ENCODE peak calls at places on chromosome 18, in nine cellular contexts. K, M, W, G, R, J, P, I and D are unnamed samples.

GRCh38 chr18:35582310-35582682 is 756 bp downstream of the GALNT1 start:
- DNase-seq in K (no peak), M (peak), W (no peak), G (no peak), R (no peak), J (no peak), P (no peak), I (no peak), D (no peak)

GRCh38 chr18:31225668-31226067 is 63.0 kb upstream of the DSC1 start:
- DNase-seq in K (no peak), M (no peak), W (no peak), G (no peak), R (no peak), J (no peak), P (no peak), I (no peak), D (no peak)

GRCh38 chr18:66795011-66795410 is 191.1 kb upstream of the CDH19 start:
- DNase-seq in K (no peak), M (no peak), W (no peak), G (no peak), R (no peak), J (no peak), P (no peak), I (no peak), D (no peak)

GRCh38 chr18:45626330-45627203 is 11.3 kb downstream of the SLC14A2 start:
- DNase-seq in K (no peak), M (no peak), W (peak), G (no peak), R (no peak), J (peak), P (peak), I (no peak), D (no peak)

GRCh38 chr18:55586841-55587240 is 1.2 kb downstream of the TCF4 start:
- DNase-seq in K (no peak), M (no peak), W (peak), G (no peak), R (no peak), J (no peak), P (no peak), I (no peak), D (no peak)

GRCh38 chr18:10142056-10142455 is 228.2 kb downstream of the VAPA start:
- DNase-seq in K (no peak), M (no peak), W (no peak), G (no peak), R (peak), J (no peak), P (no peak), I (no peak), D (no peak)

GRCh38 chr18:53991202-53991601 is 233.3 kb downstream of the MBD2 start:
- DNase-seq in K (no peak), M (no peak), W (peak), G (no peak), R (no peak), J (no peak), P (no peak), I (no peak), D (peak)

GRCh38 chr18:44723973-44724778 is 43.5 kb downstream of the SETBP1 start:
- DNase-seq in K (no peak), M (no peak), W (no peak), G (no peak), R (no peak), J (no peak), P (no peak), I (no peak), D (no peak)

GRCh38 chr18:60027397-60027796 is 127.6 kb downstream of the PMAIP1 start:
- DNase-seq in K (no peak), M (no peak), W (no peak), G (no peak), R (no peak), J (no peak), P (no peak), I (no peak), D (no peak)

GRCh38 chr18:60259052-60259681 is 113.4 kb downstream of the MC4R start:
- DNase-seq in K (no peak), M (no peak), W (no peak), G (no peak), R (no peak), J (no peak), P (no peak), I (no peak), D (no peak)

GRCh38 chr18:35162995-35163394 is 77.8 kb upstream of the ZNF397 start:
- DNase-seq in K (no peak), M (no peak), W (no peak), G (no peak), R (no peak), J (no peak), P (no peak), I (no peak), D (no peak)

GRCh38 chr18:36212978-36213303 is 25.6 kb downstream of the MOCOS start:
- DNase-seq in K (no peak), M (no peak), W (no peak), G (no peak), R (no peak), J (no peak), P (no peak), I (no peak), D (no peak)

GRCh38 chr18:10278265-10278664 is 176.2 kb upstream of the APCDD1 start:
- DNase-seq in K (no peak), M (no peak), W (no peak), G (no peak), R (no peak), J (no peak), P (no peak), I (no peak), D (no peak)

GRCh38 chr18:78069784-78070664 is 820.4 kb downstream of the GALR1 start:
- DNase-seq in K (peak), M (no peak), W (no peak), G (no peak), R (no peak), J (no peak), P (no peak), I (no peak), D (no peak)

GRCh38 chr18:46628206-46628605 is 28.8 kb downstream of the LOXHD1 start:
- DNase-seq in K (no peak), M (no peak), W (no peak), G (no peak), R (no peak), J (no peak), P (no peak), I (no peak), D (no peak)

GRCh38 chr18:470661-471501 is 29.6 kb downstream of the COLEC12 start:
- DNase-seq in K (no peak), M (no peak), W (peak), G (no peak), R (no peak), J (peak), P (peak), I (no peak), D (no peak)

GRCh38 chr18:48079885-48080284 is 149.4 kb upstream of the SMAD2 start:
- DNase-seq in K (peak), M (no peak), W (no peak), G (no peak), R (no peak), J (no peak), P (no peak), I (no peak), D (no peak)

GRCh38 chr18:54607213-54607934 is 16.3 kb downstream of the DYNAP start:
- DNase-seq in K (no peak), M (no peak), W (peak), G (peak), R (no peak), J (no peak), P (no peak), I (no peak), D (peak)

GRCh38 chr18:3441290-3441689 is 8.7 kb upstream of the TGIF1 start:
- DNase-seq in K (no peak), M (no peak), W (peak), G (no peak), R (no peak), J (peak), P (no peak), I (no peak), D (no peak)
- TF ChIP-seq CTCF in K (no peak), M (no peak), W (peak), G (peak), R (peak), J (peak), P (peak), I (peak), D (peak)

DNA sequence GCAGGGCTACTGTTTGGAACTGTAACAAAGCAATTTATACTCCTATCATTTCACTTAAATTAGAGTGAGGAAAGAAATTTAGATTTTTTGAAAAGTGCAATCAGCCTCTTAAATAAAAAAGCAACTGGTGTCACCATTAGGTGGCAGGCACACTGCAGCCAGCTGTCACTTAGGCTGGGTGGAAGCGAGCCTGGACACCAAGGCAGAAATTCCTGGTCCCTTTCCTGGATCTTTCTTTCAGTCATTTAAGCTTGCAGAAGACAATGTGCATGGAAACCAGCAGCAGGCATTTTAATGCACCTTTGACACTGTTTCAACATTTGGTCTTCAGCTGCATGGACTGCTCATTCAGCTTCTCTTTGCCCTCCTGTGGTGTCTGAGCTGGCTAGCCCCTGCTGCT is 61.0 kb downstream of the AQP4 start:
- DNase-seq in K (peak), M (no peak), W (no peak), G (no peak), R (no peak), J (no peak), P (no peak), I (no peak), D (no peak)
- TF ChIP-seq CTCF in K (no peak), M (peak), W (no peak), G (peak), R (no peak), J (no peak), P (no peak), I (peak), D (no peak)

DNA sequence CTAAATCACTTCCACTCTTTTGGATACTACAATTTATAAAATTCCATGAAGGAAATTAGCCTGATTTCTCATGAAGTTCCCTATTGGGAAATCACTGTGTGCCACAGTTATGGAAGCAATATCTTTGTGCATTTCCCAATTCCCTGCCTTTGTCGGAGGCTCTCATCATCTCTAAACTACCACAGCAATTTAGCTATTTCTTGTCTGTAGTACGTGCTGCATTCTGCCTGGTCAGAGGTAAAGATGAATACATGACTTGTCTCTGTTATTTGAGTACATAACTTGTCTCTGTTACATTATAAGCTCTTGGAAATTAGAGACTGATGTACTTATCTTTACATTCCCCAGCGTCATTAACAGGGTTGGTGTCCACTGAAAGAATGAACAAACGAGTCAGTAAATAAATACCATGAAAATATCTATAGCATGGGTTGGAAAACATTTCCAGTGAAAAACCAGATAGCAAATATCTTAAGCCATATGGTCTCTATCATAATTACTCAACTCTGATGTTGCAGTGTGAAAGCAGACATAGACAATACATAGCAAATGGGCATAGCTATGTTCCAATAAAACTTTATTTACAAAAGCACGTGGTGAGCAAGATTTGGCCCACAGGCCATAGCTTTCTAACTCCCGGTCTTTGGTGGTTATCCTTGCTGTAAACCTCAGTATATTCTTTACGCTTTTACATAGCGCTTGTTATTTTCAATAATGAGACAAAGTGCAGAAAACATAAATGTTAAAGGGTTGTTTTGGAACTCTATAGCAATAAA is 78.8 kb downstream of the BCL2 start:
- DNase-seq in K (no peak), M (no peak), W (peak), G (no peak), R (no peak), J (no peak), P (no peak), I (no peak), D (no peak)
- TF ChIP-seq CTCF in K (no peak), M (no peak), W (no peak), G (no peak), R (no peak), J (no peak), P (no peak), I (no peak), D (no peak)

DNA sequence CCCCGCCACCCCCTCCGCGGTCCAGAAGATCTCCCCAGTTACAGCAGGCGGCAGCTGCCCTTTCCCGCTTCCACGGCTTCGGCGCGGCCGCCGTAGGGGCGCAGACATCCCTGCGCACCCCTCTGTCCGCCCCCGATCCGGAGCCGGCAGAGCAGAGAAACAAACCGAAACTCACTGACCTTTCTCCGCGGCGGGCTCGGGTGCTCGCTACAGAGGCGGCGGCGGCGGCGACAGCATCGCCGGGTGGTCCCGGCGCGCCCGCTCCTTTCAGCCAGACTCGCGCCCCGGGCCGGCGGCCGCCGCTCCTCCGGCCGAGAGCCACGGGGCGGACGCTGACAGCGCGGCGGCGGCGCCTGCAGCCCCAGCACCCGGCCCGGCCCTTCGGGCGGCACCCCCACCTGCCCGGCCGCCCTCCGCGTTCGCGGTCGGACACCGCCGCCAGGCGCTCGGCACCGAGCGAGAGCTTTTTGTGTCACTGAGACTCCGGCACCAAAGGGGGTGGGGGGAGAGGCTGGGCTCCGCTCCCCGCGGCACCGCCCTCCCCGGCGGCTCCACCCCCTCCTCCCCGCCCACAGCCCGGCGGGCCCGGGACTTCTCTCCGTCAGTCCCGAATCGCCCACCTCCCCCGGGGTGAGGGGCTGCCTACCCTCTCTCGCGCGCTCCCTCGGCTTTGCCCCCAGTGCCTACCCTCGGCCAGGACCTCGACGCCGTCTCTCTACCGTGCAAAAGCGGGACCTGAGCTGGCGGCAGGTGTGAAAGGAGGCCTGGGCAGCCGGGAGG is 1.4 kb upstream of the RNF152 start:
- DNase-seq in K (peak), M (peak), W (peak), G (peak), R (peak), J (peak), P (no peak), I (peak), D (no peak)
- TF ChIP-seq CTCF in K (no peak), M (peak), W (peak), G (peak), R (peak), J (no peak), P (peak), I (peak), D (peak)

DNA sequence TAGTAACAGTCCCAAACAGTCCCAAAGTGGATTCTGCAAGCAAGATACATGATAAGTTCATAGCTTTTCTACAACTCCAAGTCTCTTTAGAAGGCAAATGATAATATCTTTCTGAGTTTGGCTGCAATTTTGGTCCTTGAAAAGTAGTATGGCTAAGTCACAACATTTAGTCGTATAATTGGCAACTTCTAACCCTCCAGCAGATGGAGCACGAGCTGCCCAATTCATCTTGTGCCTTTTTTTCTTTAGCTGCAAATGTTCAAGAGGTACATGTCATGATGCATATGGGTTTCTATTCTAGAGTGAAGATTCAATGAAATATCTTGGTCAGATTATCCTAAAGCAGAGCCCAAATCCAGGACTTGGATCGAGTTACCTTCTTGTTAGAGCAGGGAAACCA is 127.0 kb upstream of the KLHL14 start:
- DNase-seq in K (no peak), M (no peak), W (peak), G (no peak), R (no peak), J (no peak), P (no peak), I (no peak), D (no peak)
- TF ChIP-seq CTCF in K (no peak), M (no peak), W (peak), G (no peak), R (no peak), J (no peak), P (peak), I (no peak), D (no peak)

DNA sequence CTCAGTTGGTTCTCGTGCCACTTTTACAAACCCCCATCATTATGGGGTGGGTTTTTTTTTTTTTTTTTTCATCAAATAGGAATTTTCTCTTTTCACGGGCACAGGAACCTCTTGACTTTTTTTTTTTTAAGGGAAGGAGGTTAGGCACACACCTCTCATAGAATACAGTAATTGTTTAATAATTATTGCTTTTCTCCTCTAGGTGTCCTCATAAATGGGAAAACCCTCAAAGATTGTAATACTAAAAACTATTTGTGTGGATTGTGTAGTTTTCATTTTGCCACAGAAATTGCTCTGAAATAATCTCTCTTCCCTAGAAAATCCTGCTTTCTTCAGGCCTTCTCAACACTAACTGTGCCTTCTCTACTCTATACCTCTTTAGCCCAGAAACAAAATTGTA is 147.3 kb downstream of the GREB1L start:
- DNase-seq in K (no peak), M (no peak), W (no peak), G (no peak), R (no peak), J (no peak), P (no peak), I (no peak), D (no peak)
- TF ChIP-seq CTCF in K (no peak), M (no peak), W (peak), G (no peak), R (no peak), J (peak), P (no peak), I (no peak), D (no peak)

GRCh38 chr18:25313274-25313673 is 38.7 kb downstream of the ZNF521 start:
- DNase-seq in K (no peak), M (no peak), W (no peak), G (no peak), R (no peak), J (no peak), P (no peak), I (no peak), D (no peak)

GRCh38 chr18:25305584-25305983 is 46.4 kb downstream of the ZNF521 start:
- DNase-seq in K (no peak), M (no peak), W (peak), G (no peak), R (no peak), J (no peak), P (no peak), I (no peak), D (no peak)

GRCh38 chr18:25314824-25315223 is 37.1 kb downstream of the ZNF521 start:
- DNase-seq in K (no peak), M (no peak), W (no peak), G (no peak), R (no peak), J (no peak), P (no peak), I (no peak), D (no peak)

GRCh38 chr18:25306671-25307070 is 45.3 kb downstream of the ZNF521 start:
- DNase-seq in K (no peak), M (no peak), W (no peak), G (no peak), R (no peak), J (no peak), P (no peak), I (no peak), D (no peak)

GRCh38 chr18:25310045-25310444 is 41.9 kb downstream of the ZNF521 start:
- DNase-seq in K (no peak), M (no peak), W (peak), G (no peak), R (no peak), J (peak), P (no peak), I (no peak), D (no peak)
- TF ChIP-seq CTCF in K (no peak), M (peak), W (peak), G (no peak), R (no peak), J (peak), P (no peak), I (peak), D (no peak)

GRCh38 chr18:49899647-49900330 is 86.5 kb upstream of the ACAA2 start:
- DNase-seq in K (peak), M (no peak), W (no peak), G (peak), R (no peak), J (no peak), P (no peak), I (no peak), D (no peak)
- TF ChIP-seq CTCF in K (peak), M (no peak), W (no peak), G (peak), R (no peak), J (no peak), P (no peak), I (no peak), D (no peak)